ENCODE peak calls at places on chromosomes 12 and 14, in ten cellular contexts. K is Panc1; C is cardiac fibroblast; Y is GM03348; X is DMS153; F is activated CD4-positive, alpha-beta T cell treated with anti-CD3 and anti-CD28 coated beads, Interleukin-2, amount 50 U/mL, for 48 hours; B is amniotic epithelial cell; A is epithelial cell of esophagus; S is nucleus accumbens; N is GM10248. J is an unnamed sample.

GRCh38 chr12:63880742-63881141 is 36.2 kb downstream of the SRGAP1 start:
- DNase-seq in B (no peak), K (no peak), X (no peak), F (no peak), N (no peak), C (no peak), A (no peak), Y (no peak), S (no peak), J (no peak)

GRCh38 chr12:119988788-119989618 is at the start of gene BICDL1:
- DNase-seq in N (peak), A (peak), K (peak), C (peak), X (peak), S (peak), F (peak), B (peak), Y (peak), J (peak)

GRCh38 chr12:113055594-113056380 is 743 bp upstream of the DTX1 start:
- DNase-seq in X (no peak), Y (no peak), A (no peak), B (no peak), K (no peak), C (no peak), F (no peak), N (peak), S (no peak), J (no peak)

GRCh38 chr12:71393625-71394024 is 46.0 kb upstream of the LGR5 start:
- DNase-seq in F (no peak), Y (no peak), X (no peak), A (no peak), C (no peak), B (no peak), S (no peak), K (no peak), N (no peak), J (no peak)

GRCh38 chr12:49962861-49963765 is 1.4 kb downstream of the AQP5 start:
- DNase-seq in K (no peak), F (no peak), C (no peak), S (peak), Y (no peak), N (no peak), X (peak), A (peak), B (peak), J (no peak)

GRCh38 chr14:91373591-91374245 is 43.9 kb downstream of the CCDC88C start:
- DNase-seq in C (no peak), A (no peak), X (no peak), Y (no peak), S (no peak), N (peak), B (no peak), F (peak), K (no peak), J (no peak)

GRCh38 chr12:132147423-132148367 is 3.4 kb downstream of the NOC4L start:
- DNase-seq in B (no peak), X (no peak), N (no peak), K (no peak), F (no peak), Y (no peak), C (no peak), S (no peak), A (no peak), J (no peak)

GRCh38 chr14:34227834-34228662 is 234.0 kb downstream of the SPTSSA start:
- DNase-seq in B (peak), Y (peak), F (peak), X (peak), C (peak), S (peak), A (peak), K (peak), N (peak), J (peak)

GRCh38 chr14:94382684-94383663 is 5.4 kb downstream of the SERPINA1 start:
- DNase-seq in N (no peak), F (no peak), S (no peak), Y (no peak), C (no peak), K (no peak), B (no peak), A (no peak), X (no peak), J (no peak)

GRCh38 chr12:86264451-86265328 is 8.5 kb upstream of the MGAT4C start:
- DNase-seq in C (no peak), S (no peak), F (no peak), B (no peak), N (no peak), Y (no peak), A (peak), X (peak), K (no peak), J (no peak)

GRCh38 chr14:24219080-24219479 is 3.2 kb upstream of the MDP1 start:
- DNase-seq in C (no peak), A (no peak), K (no peak), S (no peak), X (no peak), Y (no peak), B (no peak), F (no peak), N (no peak), J (no peak)

GRCh38 chr12:50024804-50025186 is 499 bp downstream of the RACGAP1 start:
- DNase-seq in F (no peak), Y (no peak), N (no peak), S (no peak), X (no peak), B (no peak), C (peak), K (no peak), A (peak), J (no peak)

GRCh38 chr12:20475542-20475941 is 107.2 kb downstream of the PDE3A start:
- DNase-seq in K (no peak), C (peak), A (no peak), Y (no peak), B (peak), N (no peak), X (no peak), F (no peak), S (no peak), J (no peak)

GRCh38 chr14:92865674-92866073 is 57.3 kb upstream of the CHGA start:
- DNase-seq in X (no peak), K (no peak), A (no peak), B (no peak), N (no peak), C (no peak), Y (no peak), F (no peak), S (no peak), J (no peak)

GRCh38 chr14:48536318-48536717 is 860.9 kb upstream of the MDGA2 start:
- DNase-seq in K (no peak), C (no peak), S (no peak), A (peak), N (no peak), X (no peak), F (no peak), B (peak), Y (no peak), J (no peak)

GRCh38 chr12:87160848-87161601 is 868.2 kb downstream of the C12orf50 start:
- DNase-seq in F (no peak), N (no peak), C (no peak), X (no peak), S (no peak), K (no peak), Y (no peak), B (no peak), A (peak), J (no peak)

GRCh38 chr12:57810450-57810849 is 8.1 kb downstream of the AVIL start:
- DNase-seq in B (peak), Y (no peak), A (peak), K (no peak), X (no peak), S (no peak), F (no peak), N (no peak), C (peak), J (no peak)

GRCh38 chr12:124123432-124124015 is 150.5 kb downstream of the ZNF664 start:
- DNase-seq in K (no peak), X (no peak), C (no peak), F (no peak), B (no peak), Y (no peak), A (no peak), N (no peak), S (no peak), J (no peak)

GRCh38 chr12:9750276-9751203 is 10.2 kb downstream of the CD69 start:
- DNase-seq in B (peak), S (peak), C (peak), A (peak), Y (peak), X (peak), K (no peak), N (peak), F (peak), J (peak)

GRCh38 chr12:111936869-111937268 is 76.1 kb downstream of the TMEM116 start:
- DNase-seq in C (no peak), Y (no peak), F (no peak), N (no peak), S (no peak), A (no peak), X (no peak), K (no peak), B (no peak), J (no peak)

GRCh38 chr12:126069549-126070165 is 1004.4 kb downstream of the AACS start:
- DNase-seq in K (no peak), F (peak), S (no peak), C (peak), X (peak), Y (no peak), N (peak), B (peak), A (peak), J (peak)

GRCh38 chr12:89566615-89567014 is 40.8 kb upstream of the POC1B start:
- DNase-seq in X (no peak), K (no peak), C (peak), N (no peak), Y (peak), B (peak), F (no peak), A (peak), S (no peak), J (peak)